ENCODE peak calls at places on chromosomes 6 and 20, in seven cellular contexts. R, K, L, N, O, C and G are unnamed samples.

GRCh38 chr6:160355001-160355400 is 6.8 kb downstream of the SLC22A3 start:
- DNase-seq in R (no peak), K (no peak), L (no peak), N (no peak), O (no peak), C (no peak), G (no peak)

GRCh38 chr6:88135578-88136114 is 30.5 kb downstream of the CNR1 start:
- DNase-seq in R (no peak), K (no peak), L (no peak), N (no peak), O (no peak), C (no peak), G (no peak)

GRCh38 chr20:11794525-11794924 is 123.2 kb upstream of the BTBD3 start:
- DNase-seq in R (no peak), K (no peak), L (no peak), N (no peak), O (no peak), C (no peak), G (no peak)

GRCh38 chr6:156816505-156816904 is 39.3 kb downstream of the ARID1B start:
- DNase-seq in R (no peak), K (no peak), L (no peak), N (no peak), O (no peak), C (no peak), G (peak)

GRCh38 chr6:139242457-139243240 is 49.1 kb downstream of the TXLNB start:
- DNase-seq in R (no peak), K (no peak), L (no peak), N (no peak), O (no peak), C (no peak), G (no peak)

GRCh38 chr20:31568773-31569162 is 36.3 kb upstream of the ID1 start:
- DNase-seq in R (no peak), K (no peak), L (no peak), N (no peak), O (no peak), C (no peak), G (no peak)

GRCh38 chr6:20907486-20908071 is 373.3 kb downstream of the CDKAL1 start:
- DNase-seq in R (no peak), K (no peak), L (peak), N (no peak), O (no peak), C (no peak), G (peak)

GRCh38 chr20:23284009-23284408 is 66.6 kb upstream of the NXT1 start:
- DNase-seq in R (no peak), K (no peak), L (no peak), N (no peak), O (no peak), C (no peak), G (no peak)

GRCh38 chr6:104969108-104969507 is 12.2 kb downstream of the LIN28B start:
- DNase-seq in R (no peak), K (no peak), L (peak), N (no peak), O (no peak), C (no peak), G (no peak)

GRCh38 chr6:27517928-27518787 is 45.3 kb upstream of the ZNF184 start:
- DNase-seq in R (no peak), K (no peak), L (no peak), N (no peak), O (no peak), C (peak), G (no peak)

GRCh38 chr20:21450572-21450971 is 53.2 kb upstream of the NKX2-4 start:
- DNase-seq in R (no peak), K (no peak), L (no peak), N (no peak), O (no peak), C (no peak), G (peak)

GRCh38 chr6:155201461-155202226 is 62.2 kb upstream of the CLDN20 start:
- DNase-seq in R (no peak), K (no peak), L (no peak), N (no peak), O (no peak), C (peak), G (peak)